ENCODE peak calls at places on chromosomes 16 and 17, in four cellular contexts. D is GM12892, F is HT-29, P is head of caudate nucleus. Y is an unnamed sample.

GRCh38 chr16:88681709-88682451 is 4.4 kb downstream of the SNAI3 start:
- DNase-seq in D (peak), F (no peak), P (peak), Y (peak)

GRCh38 chr17:69954241-69954933 is 120.6 kb upstream of the KCNJ16 start:
- DNase-seq in P (no peak), D (no peak), F (no peak), Y (no peak)

GRCh38 chr17:39813631-39814030 is 50.5 kb downstream of the IKZF3 start:
- DNase-seq in D (no peak), F (no peak), P (no peak), Y (no peak)

GRCh38 chr16:12162151-12162559 is 185.6 kb downstream of the SNX29 start:
- DNase-seq in D (no peak), F (no peak), P (no peak), Y (no peak)

GRCh38 chr17:69733171-69734014 is 318.9 kb downstream of the MAP2K6 start:
- DNase-seq in F (no peak), D (no peak), P (no peak), Y (no peak)

GRCh38 chr16:483351-484075 is 44.0 kb upstream of the CAPN15 start:
- DNase-seq in D (no peak), F (no peak), P (peak), Y (no peak)

GRCh38 chr16:48537909-48538745 is 71.9 kb downstream of the N4BP1 start:
- DNase-seq in F (no peak), D (no peak), P (peak), Y (peak)

GRCh38 chr16:70635356-70636016 is 10.9 kb upstream of the IL34 start:
- DNase-seq in D (no peak), P (no peak), F (no peak), Y (no peak)

GRCh38 chr17:4945176-4945943 is 3.0 kb downstream of the PFN1 start:
- DNase-seq in F (peak), P (peak), D (no peak), Y (peak)

GRCh38 chr16:56859636-56860035 is 5.4 kb upstream of the SLC12A3 start:
- DNase-seq in P (no peak), F (no peak), D (no peak), Y (no peak)

GRCh38 chr16:50526249-50526648 is 21.9 kb upstream of the NKD1 start:
- DNase-seq in F (no peak), D (no peak), P (no peak), Y (no peak)

GRCh38 chr17:81418710-81419332 is 23.6 kb downstream of the BAHCC1 start:
- DNase-seq in D (no peak), P (no peak), F (peak), Y (no peak)

GRCh38 chr17:45052052-45052772 is 780 bp upstream of the DCAKD start:
- DNase-seq in P (peak), D (no peak), F (peak), Y (peak)

GRCh38 chr16:47359478-47359877 is 101.4 kb downstream of the ITFG1 start:
- DNase-seq in F (no peak), D (no peak), P (no peak), Y (no peak)

GRCh38 chr17:30271102-30271501 is 20.6 kb downstream of the BLMH start:
- DNase-seq in D (no peak), F (no peak), P (no peak), Y (no peak)

GRCh38 chr16:50449800-50450199 is 81.0 kb upstream of the BRD7 start:
- DNase-seq in P (no peak), D (no peak), F (no peak), Y (no peak)

GRCh38 chr17:216625-217024 is 35.2 kb upstream of the DOC2B start:
- DNase-seq in P (no peak), F (no peak), D (no peak), Y (no peak)

GRCh38 chr16:89106533-89107208 is 13.0 kb downstream of the ACSF3 start:
- DNase-seq in F (no peak), P (no peak), D (no peak), Y (no peak)

GRCh38 chr17:78133971-78134898 is 3.7 kb downstream of the TMC8 start:
- DNase-seq in P (peak), F (peak), D (no peak), Y (peak)

Y was measured in transverse colon.